ENCODE peak calls at places on chromosomes 16 and 17, in ten cellular contexts. One of them, this sample, is unnamed. For H3K4me1, the result is how much of the 10 kb centered on the place peaks cover.

GRCh38 chr17:82569621-82570020 is 50.1 kb downstream of the FOXK2 start:
- DNase-seq in SK-N-SH: no peak
- DNase-seq in transverse colon: no peak
- DNase-seq in esophagus muscularis mucosa: no peak
- DNase-seq in sigmoid colon: no peak
- DNase-seq in suprapubic skin: no peak
- DNase-seq in H1: no peak
- DNase-seq in K562: no peak
- DNase-seq in GM12878: no peak
- DNase-seq in upper lobe of left lung: no peak
- DNase-seq in this sample: no peak

GRCh38 chr17:62625870-62626200 is 1.6 kb upstream of the MRC2 start:
- DNase-seq in SK-N-SH: peak
- DNase-seq in esophagus muscularis mucosa: no peak
- DNase-seq in GM12878: no peak
- DNase-seq in H1: no peak
- DNase-seq in sigmoid colon: no peak
- DNase-seq in transverse colon: no peak
- DNase-seq in K562: no peak
- DNase-seq in upper lobe of left lung: no peak
- DNase-seq in suprapubic skin: no peak
- DNase-seq in this sample: no peak

GRCh38 chr17:2957631-2958286 is 105.6 kb downstream of the OR1D5 start:
- DNase-seq in K562: no peak
- DNase-seq in sigmoid colon: peak
- DNase-seq in esophagus muscularis mucosa: no peak
- DNase-seq in suprapubic skin: peak
- DNase-seq in transverse colon: no peak
- DNase-seq in GM12878: no peak
- DNase-seq in upper lobe of left lung: no peak
- DNase-seq in H1: no peak
- DNase-seq in SK-N-SH: no peak
- DNase-seq in this sample: peak

GRCh38 chr17:27578718-27579085 is 52.3 kb upstream of the LGALS9 start:
- DNase-seq in transverse colon: no peak
- DNase-seq in suprapubic skin: no peak
- DNase-seq in upper lobe of left lung: no peak
- DNase-seq in sigmoid colon: no peak
- DNase-seq in SK-N-SH: no peak
- DNase-seq in esophagus muscularis mucosa: no peak
- DNase-seq in K562: peak
- DNase-seq in GM12878: peak
- DNase-seq in H1: no peak
- DNase-seq in this sample: no peak

GRCh38 chr17:50527949-50528474 is 4.5 kb upstream of the EPN3 start:
- DNase-seq in suprapubic skin: no peak
- DNase-seq in H1: no peak
- DNase-seq in upper lobe of left lung: no peak
- DNase-seq in esophagus muscularis mucosa: no peak
- DNase-seq in K562: no peak
- DNase-seq in transverse colon: no peak
- DNase-seq in sigmoid colon: no peak
- DNase-seq in SK-N-SH: no peak
- DNase-seq in GM12878: no peak
- DNase-seq in this sample: no peak

GRCh38 chr17:1762233-1762905 is 509 bp downstream of the SERPINF1 start:
- DNase-seq in GM12878: no peak
- DNase-seq in upper lobe of left lung: peak
- DNase-seq in esophagus muscularis mucosa: no peak
- DNase-seq in H1: no peak
- DNase-seq in K562: peak
- DNase-seq in transverse colon: no peak
- DNase-seq in suprapubic skin: no peak
- DNase-seq in sigmoid colon: peak
- DNase-seq in SK-N-SH: peak
- DNase-seq in this sample: no peak

GRCh38 chr16:69917739-69918138 is 33.4 kb upstream of the CLEC18A start:
- DNase-seq in suprapubic skin: no peak
- DNase-seq in esophagus muscularis mucosa: no peak
- DNase-seq in K562: no peak
- DNase-seq in sigmoid colon: peak
- DNase-seq in transverse colon: no peak
- DNase-seq in GM12878: no peak
- DNase-seq in upper lobe of left lung: peak
- DNase-seq in H1: peak
- DNase-seq in SK-N-SH: no peak
- DNase-seq in this sample: no peak

GRCh38 chr17:59165933-59166342 is 10.4 kb downstream of the PRR11 start:
- DNase-seq in GM12878: peak
- DNase-seq in sigmoid colon: no peak
- DNase-seq in SK-N-SH: peak
- DNase-seq in esophagus muscularis mucosa: peak
- DNase-seq in suprapubic skin: peak
- DNase-seq in transverse colon: peak
- DNase-seq in upper lobe of left lung: no peak
- DNase-seq in H1: peak
- DNase-seq in K562: peak
- DNase-seq in this sample: peak

GRCh38 chr16:67531247-67531646 is 2.6 kb downstream of the RIPOR1 start:
- DNase-seq in upper lobe of left lung: no peak
- DNase-seq in sigmoid colon: no peak
- DNase-seq in K562: no peak
- DNase-seq in GM12878: no peak
- DNase-seq in transverse colon: no peak
- DNase-seq in suprapubic skin: no peak
- DNase-seq in SK-N-SH: no peak
- DNase-seq in esophagus muscularis mucosa: no peak
- DNase-seq in H1: no peak
- DNase-seq in this sample: no peak
- TF ChIP-seq POLR2AphosphoS5 in upper lobe of left lung: peak
- TF ChIP-seq POLR2AphosphoS5 in sigmoid colon: no peak
- TF ChIP-seq POLR2AphosphoS5 in K562: no peak
- TF ChIP-seq POLR2AphosphoS5 in GM12878: no peak
- TF ChIP-seq POLR2AphosphoS5 in transverse colon: no peak
- TF ChIP-seq POLR2AphosphoS5 in suprapubic skin: no peak
- TF ChIP-seq POLR2AphosphoS5 in SK-N-SH: no peak
- TF ChIP-seq POLR2AphosphoS5 in esophagus muscularis mucosa: no peak
- TF ChIP-seq POLR2AphosphoS5 in H1: no peak
- TF ChIP-seq POLR2AphosphoS5 in this sample: no peak

GRCh38 chr17:17577373-17577772 is 14.1 kb downstream of the PEMT start:
- DNase-seq in H1: no peak
- DNase-seq in K562: no peak
- DNase-seq in GM12878: no peak
- DNase-seq in upper lobe of left lung: no peak
- DNase-seq in SK-N-SH: no peak
- DNase-seq in suprapubic skin: no peak
- DNase-seq in esophagus muscularis mucosa: no peak
- DNase-seq in sigmoid colon: no peak
- DNase-seq in transverse colon: no peak
- DNase-seq in this sample: no peak

GRCh38 chr17:17580662-17581470 is 10.6 kb downstream of the PEMT start:
- DNase-seq in transverse colon: no peak
- DNase-seq in K562: no peak
- DNase-seq in H1: no peak
- DNase-seq in upper lobe of left lung: no peak
- DNase-seq in sigmoid colon: no peak
- DNase-seq in SK-N-SH: no peak
- DNase-seq in suprapubic skin: no peak
- DNase-seq in esophagus muscularis mucosa: no peak
- DNase-seq in GM12878: no peak
- DNase-seq in this sample: no peak

GRCh38 chr17:17579691-17580090 is 11.8 kb downstream of the PEMT start:
- DNase-seq in K562: no peak
- DNase-seq in GM12878: no peak
- DNase-seq in suprapubic skin: no peak
- DNase-seq in esophagus muscularis mucosa: no peak
- DNase-seq in H1: no peak
- DNase-seq in SK-N-SH: no peak
- DNase-seq in sigmoid colon: no peak
- DNase-seq in upper lobe of left lung: no peak
- DNase-seq in transverse colon: no peak
- DNase-seq in this sample: no peak

GRCh38 chr17:17582372-17582771 is 9.1 kb downstream of the PEMT start:
- DNase-seq in esophagus muscularis mucosa: no peak
- DNase-seq in K562: no peak
- DNase-seq in suprapubic skin: no peak
- DNase-seq in upper lobe of left lung: no peak
- DNase-seq in SK-N-SH: no peak
- DNase-seq in H1: no peak
- DNase-seq in sigmoid colon: no peak
- DNase-seq in GM12878: no peak
- DNase-seq in transverse colon: no peak
- DNase-seq in this sample: no peak

DNA sequence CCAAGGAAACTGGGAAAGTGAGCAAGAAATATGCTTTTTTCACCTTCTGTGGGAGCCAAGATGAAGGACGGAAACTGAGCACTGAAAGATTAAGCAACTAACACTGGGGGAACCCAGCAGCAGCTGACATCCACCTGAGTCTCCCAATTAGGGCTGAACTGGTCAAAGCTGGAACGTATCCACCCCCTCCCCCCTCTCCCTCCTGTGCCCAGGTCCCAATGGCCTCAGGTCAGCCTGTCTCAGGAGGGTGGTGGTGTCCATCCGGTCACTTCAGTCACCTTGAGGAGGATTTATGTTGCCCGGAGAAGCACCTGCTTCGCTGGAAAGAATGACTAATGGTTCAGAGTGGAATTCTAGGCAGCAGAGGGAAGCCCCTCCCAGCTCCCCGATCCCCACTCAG is 10.0 kb downstream of the PEMT start:
- DNase-seq in transverse colon: no peak
- DNase-seq in H1: no peak
- DNase-seq in upper lobe of left lung: no peak
- DNase-seq in GM12878: no peak
- DNase-seq in SK-N-SH: no peak
- DNase-seq in K562: no peak
- DNase-seq in sigmoid colon: no peak
- DNase-seq in esophagus muscularis mucosa: no peak
- DNase-seq in suprapubic skin: no peak
- DNase-seq in this sample: no peak
- H3K4me1 ChIP-seq in transverse colon: under half
- H3K4me1 ChIP-seq in H1: under half
- H3K4me1 ChIP-seq in upper lobe of left lung: under half
- H3K4me1 ChIP-seq in GM12878: under half
- H3K4me1 ChIP-seq in SK-N-SH: under half
- H3K4me1 ChIP-seq in K562: under half
- H3K4me1 ChIP-seq in sigmoid colon: under half
- H3K4me1 ChIP-seq in esophagus muscularis mucosa: under half
- H3K4me1 ChIP-seq in suprapubic skin: under half
- H3K4me1 ChIP-seq in this sample: under half

GRCh38 chr17:48909796-48910195 is 1.6 kb downstream of the UBE2Z start:
- DNase-seq in GM12878: peak
- DNase-seq in upper lobe of left lung: no peak
- DNase-seq in K562: no peak
- DNase-seq in esophagus muscularis mucosa: no peak
- DNase-seq in sigmoid colon: no peak
- DNase-seq in SK-N-SH: no peak
- DNase-seq in transverse colon: no peak
- DNase-seq in suprapubic skin: no peak
- DNase-seq in H1: no peak
- DNase-seq in this sample: no peak

GRCh38 chr17:48912476-48912875 is 4.3 kb downstream of the UBE2Z start:
- DNase-seq in upper lobe of left lung: no peak
- DNase-seq in H1: no peak
- DNase-seq in GM12878: no peak
- DNase-seq in sigmoid colon: no peak
- DNase-seq in SK-N-SH: no peak
- DNase-seq in esophagus muscularis mucosa: no peak
- DNase-seq in transverse colon: no peak
- DNase-seq in suprapubic skin: no peak
- DNase-seq in K562: no peak
- DNase-seq in this sample: no peak

GRCh38 chr17:48910370-48910769 is 2.2 kb downstream of the UBE2Z start:
- DNase-seq in esophagus muscularis mucosa: no peak
- DNase-seq in upper lobe of left lung: no peak
- DNase-seq in K562: no peak
- DNase-seq in suprapubic skin: no peak
- DNase-seq in transverse colon: no peak
- DNase-seq in SK-N-SH: no peak
- DNase-seq in GM12878: no peak
- DNase-seq in sigmoid colon: no peak
- DNase-seq in H1: no peak
- DNase-seq in this sample: no peak

GRCh38 chr17:48915459-48916282 is 7.5 kb downstream of the UBE2Z start:
- DNase-seq in suprapubic skin: no peak
- DNase-seq in sigmoid colon: no peak
- DNase-seq in K562: no peak
- DNase-seq in upper lobe of left lung: no peak
- DNase-seq in GM12878: peak
- DNase-seq in transverse colon: peak
- DNase-seq in H1: no peak
- DNase-seq in SK-N-SH: no peak
- DNase-seq in esophagus muscularis mucosa: no peak
- DNase-seq in this sample: peak
- TF ChIP-seq EP300 in suprapubic skin: no peak
- TF ChIP-seq EP300 in sigmoid colon: no peak
- TF ChIP-seq EP300 in K562: no peak
- TF ChIP-seq EP300 in upper lobe of left lung: no peak
- TF ChIP-seq EP300 in GM12878: peak
- TF ChIP-seq EP300 in transverse colon: no peak
- TF ChIP-seq EP300 in H1: no peak
- TF ChIP-seq EP300 in SK-N-SH: no peak
- TF ChIP-seq EP300 in esophagus muscularis mucosa: no peak
- TF ChIP-seq EP300 in this sample: no peak

GRCh38 chr17:74344658-74345057 is 17.0 kb downstream of the BTBD17 start:
- DNase-seq in suprapubic skin: no peak
- DNase-seq in SK-N-SH: no peak
- DNase-seq in sigmoid colon: no peak
- DNase-seq in transverse colon: no peak
- DNase-seq in GM12878: no peak
- DNase-seq in upper lobe of left lung: peak
- DNase-seq in K562: no peak
- DNase-seq in esophagus muscularis mucosa: no peak
- DNase-seq in H1: no peak
- DNase-seq in this sample: no peak

GRCh38 chr17:74345433-74346241 is 16.0 kb downstream of the BTBD17 start:
- DNase-seq in esophagus muscularis mucosa: no peak
- DNase-seq in upper lobe of left lung: peak
- DNase-seq in sigmoid colon: no peak
- DNase-seq in K562: no peak
- DNase-seq in GM12878: no peak
- DNase-seq in SK-N-SH: no peak
- DNase-seq in suprapubic skin: no peak
- DNase-seq in H1: no peak
- DNase-seq in transverse colon: no peak
- DNase-seq in this sample: no peak

GRCh38 chr17:74343121-74343520 is 17.1 kb downstream of the KIF19 start:
- DNase-seq in sigmoid colon: no peak
- DNase-seq in transverse colon: no peak
- DNase-seq in SK-N-SH: no peak
- DNase-seq in esophagus muscularis mucosa: no peak
- DNase-seq in GM12878: no peak
- DNase-seq in K562: no peak
- DNase-seq in suprapubic skin: no peak
- DNase-seq in upper lobe of left lung: peak
- DNase-seq in H1: no peak
- DNase-seq in this sample: no peak

GRCh38 chr17:74340470-74341023 is 14.5 kb downstream of the KIF19 start:
- DNase-seq in H1: no peak
- DNase-seq in esophagus muscularis mucosa: no peak
- DNase-seq in K562: no peak
- DNase-seq in SK-N-SH: peak
- DNase-seq in GM12878: no peak
- DNase-seq in upper lobe of left lung: peak
- DNase-seq in transverse colon: no peak
- DNase-seq in sigmoid colon: no peak
- DNase-seq in suprapubic skin: no peak
- DNase-seq in this sample: no peak

DNA sequence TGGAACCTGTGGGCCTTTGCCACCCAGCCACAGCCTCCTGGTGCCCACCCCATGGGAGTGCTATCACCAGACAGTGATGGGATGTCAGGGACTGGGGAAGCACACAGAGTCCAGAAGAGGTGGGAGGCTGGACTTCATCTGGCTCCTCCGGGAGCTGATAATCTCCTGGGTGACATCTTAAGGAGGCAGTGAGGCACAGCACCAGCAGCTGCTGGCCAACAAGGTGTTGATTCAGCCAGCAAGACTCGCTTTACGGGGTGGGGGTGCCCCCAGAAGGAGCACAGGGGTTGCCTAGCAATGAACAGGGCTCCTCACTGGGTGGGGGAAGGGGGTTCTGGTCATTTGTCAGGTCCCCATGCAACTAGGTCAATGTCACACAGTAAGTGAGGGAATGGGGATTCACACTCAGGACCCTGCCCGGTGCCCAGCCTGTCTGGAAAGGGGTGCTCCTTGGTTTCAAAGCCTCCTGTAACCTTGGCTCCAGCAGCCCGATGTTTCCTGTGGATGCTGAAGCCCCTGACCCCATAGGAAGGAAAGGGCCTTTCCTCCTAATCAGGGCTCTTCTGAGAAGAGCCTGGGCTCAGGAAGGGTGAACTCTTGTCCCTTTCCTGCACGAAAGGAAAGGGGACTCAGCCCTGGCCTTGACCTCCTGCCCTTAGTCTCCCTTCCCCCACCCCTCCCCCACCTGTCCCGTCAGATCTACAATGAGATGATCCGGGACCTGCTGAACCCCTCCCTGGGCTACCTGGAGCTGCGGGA is 17.7 kb downstream of the KIF19 start:
- DNase-seq in esophagus muscularis mucosa: no peak
- DNase-seq in H1: no peak
- DNase-seq in transverse colon: no peak
- DNase-seq in SK-N-SH: no peak
- DNase-seq in upper lobe of left lung: no peak
- DNase-seq in sigmoid colon: no peak
- DNase-seq in K562: no peak
- DNase-seq in suprapubic skin: no peak
- DNase-seq in GM12878: no peak
- DNase-seq in this sample: no peak
- TF ChIP-seq POLR2AphosphoS5 in esophagus muscularis mucosa: no peak
- TF ChIP-seq POLR2AphosphoS5 in H1: no peak
- TF ChIP-seq POLR2AphosphoS5 in transverse colon: no peak
- TF ChIP-seq POLR2AphosphoS5 in SK-N-SH: no peak
- TF ChIP-seq POLR2AphosphoS5 in upper lobe of left lung: no peak
- TF ChIP-seq POLR2AphosphoS5 in sigmoid colon: no peak
- TF ChIP-seq POLR2AphosphoS5 in K562: no peak
- TF ChIP-seq POLR2AphosphoS5 in suprapubic skin: no peak
- TF ChIP-seq POLR2AphosphoS5 in GM12878: no peak
- TF ChIP-seq POLR2AphosphoS5 in this sample: no peak